ENCODE peak calls at places on chromosomes 12 and 14, in ten cellular contexts. K is PC-3; U is GM23248; O is cardiac muscle cell; X is ovary; T is astrocyte; B is CD8-positive, alpha-beta memory T cell; D is bronchial epithelial cell; N is GM12865; P is astrocyte of the spinal cord. Z is an unnamed sample.

GRCh38 chr12:26798013-26798412 is 35.0 kb downstream of the ITPR2 start:
- DNase-seq in K (no peak), U (no peak), O (no peak), X (no peak), T (peak; percentile 74), B (no peak), D (peak; percentile 20), N (no peak), P (peak; percentile 50), Z (peak; percentile 21)

GRCh38 chr12:97211421-97211820 is 251.2 kb upstream of the RMST start:
- DNase-seq in K (no peak), U (no peak), O (no peak), X (no peak), T (no peak), B (no peak), D (no peak), N (no peak), P (no peak), Z (no peak)

GRCh38 chr14:99317231-99318090 is 45.5 kb upstream of the BCL11B start:
- DNase-seq in K (no peak), U (no peak), O (no peak), X (no peak), T (no peak), B (no peak), D (no peak), N (no peak), P (no peak), Z (no peak)

GRCh38 chr12:58313091-58313855 is 371.9 kb downstream of the ATP23 start:
- DNase-seq in K (peak; percentile 37), U (peak; percentile 90), O (no peak), X (no peak), T (peak; percentile 93), B (no peak), D (peak; percentile 78), N (no peak), P (peak; percentile 89), Z (peak; percentile 71)

GRCh38 chr12:13181375-13182070 is 15.0 kb upstream of the EMP1 start:
- DNase-seq in K (no peak), U (no peak), O (peak; percentile 32), X (no peak), T (no peak), B (no peak), D (no peak), N (no peak), P (no peak), Z (no peak)

GRCh38 chr14:32940711-32941667 is 2.3 kb downstream of the NPAS3 start:
- DNase-seq in K (no peak), U (no peak), O (no peak), X (no peak), T (no peak), B (no peak), D (no peak), N (no peak), P (no peak), Z (no peak)

GRCh38 chr12:46430340-46430948 is 57.9 kb upstream of the SLC38A2 start:
- DNase-seq in K (peak; percentile 95), U (peak; percentile 85), O (no peak), X (no peak), T (peak; percentile 88), B (peak; percentile 15), D (peak; percentile 99), N (peak; percentile 43), P (peak; percentile 84), Z (peak; percentile 95)

GRCh38 chr12:94750891-94751290 is 100.5 kb upstream of the TMCC3 start:
- DNase-seq in K (no peak), U (no peak), O (no peak), X (no peak), T (no peak), B (no peak), D (no peak), N (no peak), P (no peak), Z (no peak)

GRCh38 chr14:68939893-68940613 is 39.0 kb downstream of the ACTN1 start:
- DNase-seq in K (peak; percentile 68), U (peak; percentile 96), O (peak; percentile 66), X (no peak), T (peak; percentile 98), B (no peak), D (peak; percentile 94), N (no peak), P (peak; percentile 99), Z (peak; percentile 93)

GRCh38 chr12:62466018-62466595 is 519 bp upstream of the MON2 start:
- DNase-seq in K (peak; percentile 44), U (peak; percentile 76), O (peak; percentile 31), X (peak; percentile 41), T (peak; percentile 20), B (no peak), D (peak; percentile 33), N (peak; percentile 50), P (peak; percentile 44), Z (peak; percentile 44)

GRCh38 chr14:50452285-50452684 is 55.6 kb upstream of the CDKL1 start:
- DNase-seq in K (peak; percentile 85), U (no peak), O (no peak), X (no peak), T (no peak), B (no peak), D (no peak), N (no peak), P (no peak), Z (no peak)

GRCh38 chr14:24332094-24332983 is 2.5 kb downstream of the ADCY4 start:
- DNase-seq in K (peak; percentile 65), U (peak; percentile 80), O (peak; percentile 77), X (peak; percentile 62), T (peak; percentile 25), B (peak; percentile 85), D (peak; percentile 65), N (peak; percentile 91), P (peak; percentile 41), Z (peak; percentile 76)

GRCh38 chr12:51590347-51591019 is 550 bp upstream of the SCN8A start:
- DNase-seq in K (peak; percentile 86), U (peak; percentile 94), O (peak; percentile 95), X (peak; percentile 63), T (peak; percentile 51), B (peak; percentile 71), D (no peak), N (peak; percentile 76), P (peak; percentile 49), Z (peak; percentile 46)

GRCh38 chr12:51593539-51593938 is 2.5 kb downstream of the SCN8A start:
- DNase-seq in K (peak; percentile 47), U (peak; percentile 79), O (peak; percentile 75), X (peak; percentile 18), T (peak; percentile 55), B (peak; percentile 28), D (peak; percentile 41), N (peak; percentile 27), P (peak; percentile 60), Z (peak; percentile 68)

GRCh38 chr12:51591020-51591901 is at the start of gene SCN8A:
- DNase-seq in K (peak; percentile 63), U (peak; percentile 89), O (peak; percentile 86), X (peak; percentile 46), T (peak; percentile 39), B (peak; percentile 28), D (no peak), N (peak; percentile 38), P (peak; percentile 22), Z (peak; percentile 3)

GRCh38 chr12:51589557-51590176 is 1.4 kb upstream of the SCN8A start:
- DNase-seq in K (peak; percentile 5), U (no peak), O (no peak), X (no peak), T (no peak), B (no peak), D (no peak), N (no peak), P (no peak), Z (no peak)

DNA sequence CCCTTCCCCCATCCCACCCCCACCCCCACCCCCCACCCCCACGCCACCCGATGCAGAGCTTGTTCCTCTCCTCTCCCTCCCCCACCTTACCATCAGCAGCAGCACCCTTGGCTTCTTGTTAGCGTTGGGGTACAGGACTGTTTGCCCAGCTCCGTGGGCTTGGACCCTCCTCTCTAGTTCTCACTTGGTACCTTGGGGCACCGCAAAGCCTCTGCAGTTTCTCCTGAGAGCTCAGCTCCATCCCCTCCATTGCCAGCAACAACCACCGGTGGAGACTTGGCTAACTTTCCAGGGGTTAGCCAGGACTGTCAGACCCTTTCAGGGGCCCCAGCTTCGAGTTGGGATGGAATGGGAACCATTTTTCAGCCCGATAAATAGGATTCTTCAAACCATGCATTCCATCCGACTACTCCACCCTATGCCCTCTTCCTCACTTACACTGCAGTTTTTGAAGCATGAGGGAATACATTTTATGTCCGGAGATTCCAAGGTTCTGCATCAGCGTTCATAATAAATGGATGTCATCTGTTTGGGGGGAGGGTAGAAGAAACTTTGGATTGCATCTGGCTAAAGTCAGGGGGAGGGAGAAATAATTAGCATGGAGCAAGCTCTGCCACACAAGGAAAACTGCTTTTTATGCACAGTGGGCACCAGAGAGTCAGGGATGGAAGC is 1.1 kb downstream of the SCN8A start:
- DNase-seq in K (peak; percentile 75), U (peak; percentile 86), O (no peak), X (no peak), T (peak; percentile 81), B (no peak), D (no peak), N (no peak), P (peak; percentile 16), Z (no peak)
- H3K4me3 ChIP-seq in K (peak overlapping the region; percentile 96), U (peak overlapping the region; percentile 97), O (no peak overlapping the region), X (no peak overlapping the region), T (peak overlapping the region; percentile 85), B (no peak overlapping the region), D (no peak overlapping the region), N (no peak overlapping the region), P (peak overlapping the region; percentile 20), Z (no peak overlapping the region)

GRCh38 chr14:76961631-76962302 is 66.7 kb downstream of the IRF2BPL start:
- DNase-seq in K (peak; percentile 99), U (peak; percentile 97), O (peak; percentile 76), X (peak; percentile 86), T (peak; percentile 98), B (peak; percentile 96), D (peak; percentile 92), N (peak; percentile 99), P (peak; percentile 100), Z (peak; percentile 88)
- H3K4me3 ChIP-seq in K (peak overlapping the region; percentile 59), U (peak overlapping the region; percentile 72), O (no peak overlapping the region), X (peak overlapping the region; percentile 50), T (peak overlapping the region; percentile 49), B (peak overlapping the region; percentile 60), D (peak overlapping the region; percentile 30), N (peak overlapping the region; percentile 57), P (peak overlapping the region; percentile 22), Z (peak overlapping the region; percentile 38)

GRCh38 chr12:104305349-104305748 is 1.8 kb downstream of the EID3 start:
- DNase-seq in K (no peak), U (no peak), O (no peak), X (no peak), T (no peak), B (no peak), D (no peak), N (no peak), P (no peak), Z (no peak)
- H3K4me3 ChIP-seq in K (no peak overlapping the region), U (peak overlapping the region; percentile 69), O (no peak overlapping the region), X (no peak overlapping the region), T (no peak overlapping the region), B (no peak overlapping the region), D (no peak overlapping the region), N (no peak overlapping the region), P (no peak overlapping the region), Z (no peak overlapping the region)

DNA sequence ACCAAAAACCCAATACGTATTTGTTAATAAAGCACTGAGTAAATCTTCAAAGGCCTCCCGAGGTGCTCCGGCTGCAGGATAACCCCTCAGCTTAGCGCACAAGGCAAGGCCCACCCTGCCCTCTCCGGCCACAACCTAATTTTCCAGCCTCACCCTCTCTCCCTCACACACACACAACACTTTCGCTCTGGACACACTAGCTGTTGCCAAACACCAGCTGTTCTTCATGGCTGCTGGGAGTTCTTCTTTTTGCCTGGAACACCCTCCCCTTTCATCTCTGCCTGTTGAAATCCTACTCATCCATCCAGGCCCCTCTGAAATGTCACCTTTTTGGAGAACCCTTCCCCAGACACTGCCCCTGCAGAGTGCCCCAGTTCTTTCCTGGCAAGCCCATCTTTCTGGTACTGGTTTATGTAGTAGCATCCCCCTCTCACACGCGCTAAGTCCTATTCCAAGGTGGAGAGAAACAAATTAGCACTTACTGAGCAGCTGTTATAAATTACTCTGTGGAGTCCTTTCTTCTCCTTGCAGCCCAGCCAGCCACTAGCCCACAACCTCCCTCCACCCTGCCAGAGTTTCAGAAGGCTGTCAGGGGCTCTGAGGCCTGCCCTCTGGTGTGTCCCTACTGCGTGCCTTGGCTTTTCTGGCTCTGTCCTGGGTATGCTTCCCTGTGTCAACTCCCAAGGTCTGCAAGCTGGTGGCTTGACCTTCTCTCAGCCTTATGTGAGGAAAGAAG is 808 bp upstream of the CRACR2A start:
- DNase-seq in K (no peak), U (peak; percentile 38), O (no peak), X (peak; percentile 58), T (no peak), B (peak; percentile 10), D (no peak), N (peak; percentile 21), P (no peak), Z (no peak)
- H3K4me3 ChIP-seq in K (no peak overlapping the region), U (peak overlapping the region; percentile 71), O (no peak overlapping the region), X (peak overlapping the region; percentile 36), T (peak overlapping the region; percentile 55), B (peak overlapping the region; percentile 93), D (no peak overlapping the region), N (peak overlapping the region; percentile 91), P (no peak overlapping the region), Z (no peak overlapping the region)

Z was measured in epithelial cell of esophagus.